ENCODE peak calls at places on chromosomes 12 and 14, in five cellular contexts. One of them, this sample, is unnamed.

GRCh38 chr12:89286506-89286905 is 65.8 kb downstream of the DUSP6 start:
- DNase-seq in fibroblast of lung: no peak
- DNase-seq in GM23338: no peak
- DNase-seq in lower lobe of right lung: no peak
- DNase-seq in body of pancreas: no peak
- DNase-seq in this sample: no peak

GRCh38 chr12:11630046-11630706 is 19.3 kb upstream of the ETV6 start:
- DNase-seq in fibroblast of lung: peak
- DNase-seq in GM23338: no peak
- DNase-seq in lower lobe of right lung: peak
- DNase-seq in body of pancreas: peak
- DNase-seq in this sample: no peak

GRCh38 chr12:107351109-107351508 is 257.8 kb upstream of the CRY1 start:
- DNase-seq in fibroblast of lung: no peak
- DNase-seq in GM23338: no peak
- DNase-seq in lower lobe of right lung: no peak
- DNase-seq in body of pancreas: no peak
- DNase-seq in this sample: no peak

GRCh38 chr14:75274899-75275569 is 3.6 kb upstream of the FOS start:
- DNase-seq in fibroblast of lung: peak
- DNase-seq in GM23338: no peak
- DNase-seq in lower lobe of right lung: peak
- DNase-seq in body of pancreas: peak
- DNase-seq in this sample: peak

GRCh38 chr14:55340482-55340881 is 69.3 kb downstream of the FBXO34 start:
- DNase-seq in fibroblast of lung: no peak
- DNase-seq in GM23338: no peak
- DNase-seq in lower lobe of right lung: no peak
- DNase-seq in body of pancreas: peak
- DNase-seq in this sample: no peak

GRCh38 chr12:93742086-93742934 is 65.1 kb downstream of the CRADD start:
- DNase-seq in fibroblast of lung: peak
- DNase-seq in GM23338: peak
- DNase-seq in lower lobe of right lung: peak
- DNase-seq in body of pancreas: peak
- DNase-seq in this sample: peak

GRCh38 chr12:57836442-57837375 is 9.8 kb downstream of the CTDSP2 start:
- DNase-seq in fibroblast of lung: peak
- DNase-seq in GM23338: peak
- DNase-seq in lower lobe of right lung: no peak
- DNase-seq in body of pancreas: peak
- DNase-seq in this sample: peak

GRCh38 chr14:48731260-48731659 is 854.9 kb downstream of the RPS29 start:
- DNase-seq in fibroblast of lung: no peak
- DNase-seq in GM23338: no peak
- DNase-seq in lower lobe of right lung: no peak
- DNase-seq in body of pancreas: no peak
- DNase-seq in this sample: no peak

GRCh38 chr12:79274571-79275064 is 410.0 kb downstream of the SYT1 start:
- DNase-seq in fibroblast of lung: peak
- DNase-seq in GM23338: peak
- DNase-seq in lower lobe of right lung: no peak
- DNase-seq in body of pancreas: no peak
- DNase-seq in this sample: no peak

GRCh38 chr12:80257920-80258319 is 158.6 kb downstream of the OTOGL start:
- DNase-seq in fibroblast of lung: no peak
- DNase-seq in GM23338: no peak
- DNase-seq in lower lobe of right lung: no peak
- DNase-seq in body of pancreas: no peak
- DNase-seq in this sample: no peak

GRCh38 chr14:76844223-76844622 is 18.0 kb downstream of the LRRC74A start:
- DNase-seq in fibroblast of lung: peak
- DNase-seq in GM23338: peak
- DNase-seq in lower lobe of right lung: peak
- DNase-seq in body of pancreas: peak
- DNase-seq in this sample: peak

GRCh38 chr12:24977711-24978110 is 28.8 kb upstream of the BCAT1 start:
- DNase-seq in fibroblast of lung: peak
- DNase-seq in GM23338: no peak
- DNase-seq in lower lobe of right lung: no peak
- DNase-seq in body of pancreas: no peak
- DNase-seq in this sample: peak

GRCh38 chr14:58107947-58108552 is 44.0 kb downstream of the ARMH4 start:
- DNase-seq in fibroblast of lung: peak
- DNase-seq in GM23338: peak
- DNase-seq in lower lobe of right lung: no peak
- DNase-seq in body of pancreas: peak
- DNase-seq in this sample: peak

GRCh38 chr14:70708717-70709570 is 67.2 kb downstream of the TTC9 start:
- DNase-seq in fibroblast of lung: no peak
- DNase-seq in GM23338: peak
- DNase-seq in lower lobe of right lung: no peak
- DNase-seq in body of pancreas: no peak
- DNase-seq in this sample: no peak

GRCh38 chr12:15546102-15546701 is 223.9 kb downstream of the PTPRO start:
- DNase-seq in fibroblast of lung: no peak
- DNase-seq in GM23338: no peak
- DNase-seq in lower lobe of right lung: no peak
- DNase-seq in body of pancreas: no peak
- DNase-seq in this sample: no peak

GRCh38 chr12:15544589-15544988 is 222.3 kb downstream of the PTPRO start:
- DNase-seq in fibroblast of lung: no peak
- DNase-seq in GM23338: no peak
- DNase-seq in lower lobe of right lung: no peak
- DNase-seq in body of pancreas: no peak
- DNase-seq in this sample: no peak

GRCh38 chr12:15545329-15545728 is 223.0 kb downstream of the PTPRO start:
- DNase-seq in fibroblast of lung: no peak
- DNase-seq in GM23338: no peak
- DNase-seq in lower lobe of right lung: no peak
- DNase-seq in body of pancreas: no peak
- DNase-seq in this sample: no peak

GRCh38 chr12:15541996-15542631 is 219.8 kb downstream of the PTPRO start:
- DNase-seq in fibroblast of lung: peak
- DNase-seq in GM23338: no peak
- DNase-seq in lower lobe of right lung: no peak
- DNase-seq in body of pancreas: no peak
- DNase-seq in this sample: no peak

DNA sequence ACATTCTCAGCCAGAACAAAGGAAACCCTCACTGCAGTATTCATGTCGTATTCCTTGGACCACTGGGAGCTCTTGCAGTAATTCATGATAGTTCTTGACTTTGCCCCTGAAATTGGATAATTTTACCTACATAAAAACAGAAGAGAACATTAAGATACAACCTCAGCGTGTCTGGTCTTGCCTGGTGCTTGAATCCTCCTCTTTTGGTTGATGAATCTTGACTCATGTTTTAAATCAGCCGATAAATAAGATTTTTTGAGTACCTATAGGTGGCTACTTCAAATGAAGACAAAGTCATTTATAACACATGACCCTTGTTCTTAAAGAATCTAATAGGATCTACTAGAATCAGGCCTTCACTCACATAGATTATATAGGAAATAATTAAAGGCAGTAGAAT is 221.0 kb downstream of the PTPRO start:
- DNase-seq in fibroblast of lung: no peak
- DNase-seq in GM23338: no peak
- DNase-seq in lower lobe of right lung: no peak
- DNase-seq in body of pancreas: no peak
- DNase-seq in this sample: no peak
- H3K27ac ChIP-seq in fibroblast of lung: no peak
- H3K27ac ChIP-seq in GM23338: no peak
- H3K27ac ChIP-seq in lower lobe of right lung: no peak
- H3K27ac ChIP-seq in body of pancreas: no peak
- H3K27ac ChIP-seq in this sample: no peak

GRCh38 chr12:45049912-45050318 is 984 bp downstream of the DBX2 start:
- DNase-seq in fibroblast of lung: peak
- DNase-seq in GM23338: peak
- DNase-seq in lower lobe of right lung: no peak
- DNase-seq in body of pancreas: no peak
- DNase-seq in this sample: no peak

GRCh38 chr12:45050751-45051489 is at the start of gene DBX2:
- DNase-seq in fibroblast of lung: peak
- DNase-seq in GM23338: peak
- DNase-seq in lower lobe of right lung: peak
- DNase-seq in body of pancreas: no peak
- DNase-seq in this sample: no peak

GRCh38 chr12:45051490-45052105 is 699 bp upstream of the DBX2 start:
- DNase-seq in fibroblast of lung: peak
- DNase-seq in GM23338: peak
- DNase-seq in lower lobe of right lung: peak
- DNase-seq in body of pancreas: no peak
- DNase-seq in this sample: no peak

DNA sequence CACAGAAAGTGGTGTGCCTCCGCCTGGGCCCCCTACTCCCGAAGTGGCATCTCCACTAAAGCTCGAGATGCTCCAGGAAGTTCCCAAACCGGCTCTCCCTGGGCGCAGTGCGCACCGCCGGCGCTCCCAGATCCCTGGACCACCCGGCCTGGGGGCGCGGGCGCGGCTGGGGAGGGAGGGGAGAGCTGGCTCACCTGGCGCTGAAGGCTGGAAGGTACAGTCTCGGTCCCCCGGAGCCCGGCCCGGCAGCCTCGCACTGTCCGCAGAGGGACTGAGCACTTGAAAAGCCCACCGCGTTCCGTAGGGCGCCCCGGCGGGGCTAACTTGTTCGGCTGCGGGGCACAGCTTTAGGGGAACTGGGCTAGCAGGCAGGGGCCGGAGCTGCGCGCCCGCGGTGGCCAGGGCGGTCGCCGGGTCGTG is 558 bp downstream of the DBX2 start:
- DNase-seq in fibroblast of lung: peak
- DNase-seq in GM23338: peak
- DNase-seq in lower lobe of right lung: peak
- DNase-seq in body of pancreas: no peak
- DNase-seq in this sample: no peak
- TF ChIP-seq CTCF in fibroblast of lung: no peak
- TF ChIP-seq CTCF in GM23338: no peak
- TF ChIP-seq CTCF in lower lobe of right lung: no peak
- TF ChIP-seq CTCF in body of pancreas: no peak
- TF ChIP-seq CTCF in this sample: no peak

GRCh38 chr12:2488596-2488995 is 306.2 kb upstream of the FKBP4 start:
- DNase-seq in fibroblast of lung: no peak
- DNase-seq in GM23338: no peak
- DNase-seq in lower lobe of right lung: no peak
- DNase-seq in body of pancreas: no peak
- DNase-seq in this sample: no peak
- H3K27ac ChIP-seq in fibroblast of lung: no peak
- H3K27ac ChIP-seq in GM23338: no peak
- H3K27ac ChIP-seq in lower lobe of right lung: no peak
- H3K27ac ChIP-seq in body of pancreas: no peak
- H3K27ac ChIP-seq in this sample: no peak

GRCh38 chr12:53998174-53998899 is 1.6 kb upstream of the HOXC9 start:
- DNase-seq in fibroblast of lung: no peak
- DNase-seq in GM23338: no peak
- DNase-seq in lower lobe of right lung: no peak
- DNase-seq in body of pancreas: no peak
- DNase-seq in this sample: no peak

GRCh38 chr12:53996188-53996885 is 3.6 kb upstream of the HOXC9 start:
- DNase-seq in fibroblast of lung: no peak
- DNase-seq in GM23338: peak
- DNase-seq in lower lobe of right lung: no peak
- DNase-seq in body of pancreas: no peak
- DNase-seq in this sample: no peak

GRCh38 chr12:53995311-53996187 is 4.4 kb upstream of the HOXC9 start:
- DNase-seq in fibroblast of lung: no peak
- DNase-seq in GM23338: peak
- DNase-seq in lower lobe of right lung: no peak
- DNase-seq in body of pancreas: peak
- DNase-seq in this sample: no peak

GRCh38 chr12:53997324-53998173 is 2.4 kb upstream of the HOXC9 start:
- DNase-seq in fibroblast of lung: no peak
- DNase-seq in GM23338: no peak
- DNase-seq in lower lobe of right lung: no peak
- DNase-seq in body of pancreas: no peak
- DNase-seq in this sample: no peak

GRCh38 chr12:53996886-53997217 is 3.1 kb upstream of the HOXC9 start:
- DNase-seq in fibroblast of lung: no peak
- DNase-seq in GM23338: no peak
- DNase-seq in lower lobe of right lung: no peak
- DNase-seq in body of pancreas: no peak
- DNase-seq in this sample: no peak
- TF ChIP-seq CTCF in fibroblast of lung: no peak
- TF ChIP-seq CTCF in GM23338: no peak
- TF ChIP-seq CTCF in lower lobe of right lung: no peak
- TF ChIP-seq CTCF in body of pancreas: no peak
- TF ChIP-seq CTCF in this sample: no peak

DNA sequence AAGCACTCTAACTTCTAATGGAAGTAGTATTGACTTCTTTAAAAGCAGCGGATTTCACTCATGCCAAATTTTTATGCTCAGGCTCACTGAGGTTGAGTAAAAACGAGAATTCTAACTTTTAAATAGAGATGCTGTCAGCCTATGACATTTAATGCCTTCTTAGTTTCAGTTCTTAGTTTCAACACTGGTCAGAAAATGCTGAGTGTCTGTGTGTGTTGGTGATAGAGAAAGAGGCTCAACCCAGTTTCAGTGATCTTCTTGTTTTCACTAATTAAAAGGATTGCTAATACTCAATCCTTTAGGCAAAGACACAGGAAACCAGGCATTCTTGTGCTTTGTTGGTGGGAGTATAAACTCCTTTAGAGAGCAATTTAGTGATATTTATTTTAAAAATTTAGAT is 31.0 kb downstream of the PEBP1 start:
- DNase-seq in fibroblast of lung: no peak
- DNase-seq in GM23338: no peak
- DNase-seq in lower lobe of right lung: no peak
- DNase-seq in body of pancreas: no peak
- DNase-seq in this sample: no peak
- H3K27ac ChIP-seq in fibroblast of lung: no peak
- H3K27ac ChIP-seq in GM23338: no peak
- H3K27ac ChIP-seq in lower lobe of right lung: no peak
- H3K27ac ChIP-seq in body of pancreas: no peak
- H3K27ac ChIP-seq in this sample: no peak

GRCh38 chr14:78698991-78699390 is 528.8 kb downstream of the NRXN3 start:
- DNase-seq in fibroblast of lung: no peak
- DNase-seq in GM23338: no peak
- DNase-seq in lower lobe of right lung: no peak
- DNase-seq in body of pancreas: no peak
- DNase-seq in this sample: no peak

GRCh38 chr14:78700236-78700635 is 530.1 kb downstream of the NRXN3 start:
- DNase-seq in fibroblast of lung: no peak
- DNase-seq in GM23338: no peak
- DNase-seq in lower lobe of right lung: no peak
- DNase-seq in body of pancreas: no peak
- DNase-seq in this sample: no peak

GRCh38 chr14:78701246-78701645 is 531.1 kb downstream of the NRXN3 start:
- DNase-seq in fibroblast of lung: peak
- DNase-seq in GM23338: no peak
- DNase-seq in lower lobe of right lung: no peak
- DNase-seq in body of pancreas: no peak
- DNase-seq in this sample: peak

DNA sequence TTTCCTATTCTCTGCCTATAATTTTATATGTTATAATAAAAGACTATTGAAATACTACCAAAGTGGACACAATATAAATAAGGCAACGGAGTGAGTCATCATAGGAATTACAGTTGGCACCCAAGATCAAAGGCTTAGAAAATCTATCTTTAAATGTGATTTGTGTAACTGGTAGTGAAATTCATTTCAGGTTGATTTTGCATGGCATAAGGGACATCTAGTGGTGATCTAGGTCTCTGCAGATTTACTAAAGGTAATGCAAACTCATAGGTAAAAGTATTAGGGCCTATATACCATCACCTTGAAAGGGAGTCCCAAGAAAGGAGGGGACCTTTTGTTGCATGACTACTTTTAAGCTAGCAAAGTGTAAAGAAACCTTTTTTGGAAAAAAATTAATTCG is 527.2 kb downstream of the NRXN3 start:
- DNase-seq in fibroblast of lung: peak
- DNase-seq in GM23338: peak
- DNase-seq in lower lobe of right lung: no peak
- DNase-seq in body of pancreas: no peak
- DNase-seq in this sample: peak
- TF ChIP-seq CTCF in fibroblast of lung: peak
- TF ChIP-seq CTCF in GM23338: peak
- TF ChIP-seq CTCF in lower lobe of right lung: no peak
- TF ChIP-seq CTCF in body of pancreas: peak
- TF ChIP-seq CTCF in this sample: peak